ENCODE peak calls at places on chromosomes 2 and 18, in ten cellular contexts. G is nephron progenitor cell, R is OCI-LY7, E is AG09319, N is body of pancreas, V is fibroblast of mammary gland, Y is GM13976, J is B cell, P is neural progenitor cell, L is endothelial cell. U is an unnamed sample.

GRCh38 chr2:121707920-121708361 is 28.7 kb downstream of the NIFK start:
- DNase-seq in V (no peak), J (no peak), R (no peak), L (no peak), G (no peak), P (no peak), N (peak; percentile 29), E (no peak), Y (no peak), U (no peak)

GRCh38 chr2:100767224-100767653 is 52.7 kb upstream of the NPAS2 start:
- DNase-seq in L (no peak), G (no peak), J (no peak), P (no peak), R (no peak), V (peak; percentile 81), N (no peak), E (no peak), Y (no peak), U (no peak)

GRCh38 chr18:32552421-32553030 is 81.8 kb upstream of the GAREM1 start:
- DNase-seq in R (peak; percentile 62), J (peak; percentile 62), N (peak; percentile 78), Y (peak; percentile 78), L (peak; percentile 66), E (peak; percentile 37), P (peak; percentile 81), G (peak; percentile 47), V (peak; percentile 75), U (peak; percentile 47)

GRCh38 chr2:20052872-20053281 is 1.4 kb upstream of the LAPTM4A start:
- DNase-seq in L (no peak), V (peak; percentile 94), R (peak; percentile 9), E (peak; percentile 62), P (no peak), N (peak; percentile 52), G (peak; percentile 37), J (no peak), Y (no peak), U (no peak)

GRCh38 chr18:41389936-41390667 is 564.9 kb upstream of the PIK3C3 start:
- DNase-seq in P (no peak), N (no peak), J (no peak), L (no peak), R (no peak), E (no peak), G (no peak), V (no peak), Y (no peak), U (no peak)

GRCh38 chr2:46014911-46015654 is 282.1 kb upstream of the EPAS1 start:
- DNase-seq in L (peak; percentile 45), Y (no peak), V (peak; percentile 22), G (peak; percentile 12), N (no peak), P (peak; percentile 56), R (no peak), E (no peak), J (no peak), U (no peak)

GRCh38 chr18:58528011-58528367 is 100.9 kb downstream of the ALPK2 start:
- DNase-seq in G (no peak), P (no peak), R (no peak), V (peak; percentile 83), N (no peak), L (no peak), E (no peak), Y (no peak), J (no peak), U (no peak)

GRCh38 chr18:58691256-58691655 is 20.0 kb downstream of the MALT1 start:
- DNase-seq in V (no peak), P (no peak), G (no peak), R (no peak), L (no peak), E (no peak), Y (no peak), N (no peak), J (no peak), U (no peak)

DNA sequence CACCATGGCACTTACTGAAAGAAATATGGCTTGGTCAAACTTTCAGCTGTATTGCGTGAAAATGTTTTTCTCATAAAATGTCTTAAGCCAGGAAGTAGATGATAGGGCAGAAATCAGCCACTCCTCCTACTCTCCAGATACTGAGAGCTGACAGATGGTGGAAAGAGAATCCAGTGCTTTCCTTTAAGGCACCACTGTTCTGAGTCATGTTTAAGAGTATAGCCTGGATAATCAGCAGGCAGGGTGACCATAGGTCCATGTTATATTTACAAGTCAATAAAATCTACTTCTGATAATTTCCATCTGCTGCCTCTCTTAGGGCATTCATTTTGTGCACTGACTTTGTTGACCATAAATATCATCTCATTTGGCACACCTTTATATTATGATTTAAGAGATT is 21.9 kb downstream of the ARPC2 start:
- DNase-seq in E (no peak), L (no peak), J (no peak), G (no peak), V (no peak), P (no peak), Y (no peak), N (no peak), R (no peak), U (no peak)
- TF ChIP-seq CTCF in E (no peak), L (no peak), J (no peak), G (no peak), V (no peak), P (no peak), Y (no peak), N (no peak), R (no peak), U (no peak)

DNA sequence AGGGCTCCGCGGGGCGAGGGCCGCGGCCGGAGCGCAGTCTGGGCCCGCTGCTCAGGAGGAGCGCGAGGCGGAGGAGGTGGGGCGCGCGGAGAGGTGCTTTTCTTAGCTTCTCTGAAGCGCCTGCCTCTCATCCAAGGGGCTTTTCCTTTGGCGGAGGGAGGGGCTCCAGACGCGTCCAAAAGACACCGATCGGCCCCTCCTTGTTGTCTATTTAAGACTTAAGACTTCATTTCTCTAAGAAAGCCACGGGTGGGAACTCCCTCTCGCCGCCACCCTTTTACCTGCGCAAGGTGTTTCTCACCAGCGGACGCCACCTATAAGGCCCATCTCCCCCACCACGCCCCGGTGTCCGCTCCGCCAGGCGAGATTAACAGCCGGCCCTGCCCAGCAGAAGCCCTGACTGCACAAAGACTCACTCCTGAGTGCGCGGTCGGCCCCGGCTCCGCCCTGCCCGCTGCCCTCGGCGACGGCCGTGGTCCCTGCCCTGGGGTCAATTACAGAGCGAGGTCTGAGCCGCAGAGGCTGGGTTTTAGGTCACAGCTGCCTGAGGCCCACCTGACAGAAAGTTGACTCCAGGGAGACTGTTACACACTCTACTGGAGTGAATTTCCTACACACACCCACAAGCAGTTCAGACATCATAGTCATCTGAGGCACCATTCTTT is at the start of gene DSC2:
- DNase-seq in P (peak; percentile 80), R (no peak), Y (peak; percentile 38), G (peak; percentile 81), V (no peak), J (no peak), L (peak; percentile 67), E (no peak), N (peak; percentile 67), U (peak; percentile 88)
- TF ChIP-seq CTCF in P (no peak), R (no peak), Y (no peak), G (no peak), V (no peak), J (no peak), L (no peak), E (no peak), N (no peak), U (no peak)

GRCh38 chr2:174181368-174181767 is 67.0 kb downstream of the OLA1 start:
- DNase-seq in P (no peak), N (no peak), G (no peak), J (no peak), V (no peak), Y (no peak), L (no peak), E (no peak), R (no peak), U (no peak)

GRCh38 chr2:174183076-174183475 is 65.3 kb downstream of the OLA1 start:
- DNase-seq in J (no peak), V (no peak), P (no peak), L (no peak), E (no peak), N (no peak), G (no peak), Y (no peak), R (no peak), U (no peak)

GRCh38 chr2:174176898-174177297 is 71.4 kb downstream of the OLA1 start:
- DNase-seq in R (no peak), J (no peak), G (no peak), V (peak; percentile 51), L (no peak), E (no peak), N (no peak), P (no peak), Y (no peak), U (no peak)

GRCh38 chr2:174180837-174181236 is 67.5 kb downstream of the OLA1 start:
- DNase-seq in N (no peak), J (no peak), L (no peak), P (no peak), G (no peak), E (no peak), R (no peak), Y (no peak), V (no peak), U (no peak)

DNA sequence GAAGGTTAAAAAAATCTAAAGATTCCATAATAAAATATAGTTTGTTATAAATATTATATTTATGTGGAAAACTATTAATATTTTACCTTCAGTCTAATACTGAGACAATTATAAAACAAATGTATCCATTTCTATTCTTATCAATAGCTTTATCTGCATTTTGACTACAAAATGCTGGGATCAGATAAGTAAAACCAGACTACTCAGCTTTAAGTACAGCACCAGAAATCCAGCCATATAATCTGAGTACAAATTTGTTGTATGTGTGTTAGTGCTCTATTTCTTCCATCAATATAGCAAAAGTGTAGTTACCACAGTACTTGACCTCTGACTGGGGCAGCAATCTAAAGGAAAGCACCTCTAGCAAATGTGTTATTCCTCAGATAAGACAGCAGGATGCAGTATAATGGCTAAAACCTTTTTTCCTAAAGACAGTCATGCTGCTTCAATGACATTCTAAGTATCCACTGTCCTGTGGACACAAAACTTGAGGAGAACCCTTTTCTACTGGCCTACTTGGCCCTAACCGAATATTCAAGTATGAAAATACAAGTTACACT is 68.1 kb downstream of the OLA1 start:
- DNase-seq in Y (no peak), R (no peak), J (no peak), P (peak; percentile 31), L (no peak), E (no peak), G (no peak), N (no peak), V (peak; percentile 21), U (no peak)
- TF ChIP-seq CTCF in Y (no peak), R (peak; percentile 27), J (no peak), P (peak; percentile 33), L (no peak), E (peak; percentile 15), G (no peak), N (no peak), V (peak; percentile 24), U (no peak)

GRCh38 chr2:241010531-241011295 is 12.3 kb downstream of the SNED1 start:
- DNase-seq in R (no peak), Y (no peak), N (no peak), J (no peak), V (no peak), E (no peak), L (no peak), G (no peak), P (no peak), U (peak; percentile 15)

GRCh38 chr2:241008711-241009121 is 10.3 kb downstream of the SNED1 start:
- DNase-seq in J (no peak), G (no peak), V (no peak), L (no peak), P (no peak), N (no peak), E (no peak), R (no peak), Y (no peak), U (no peak)

GRCh38 chr2:241011296-241011600 is 12.8 kb downstream of the SNED1 start:
- DNase-seq in R (no peak), J (no peak), N (no peak), Y (no peak), L (no peak), P (no peak), G (no peak), E (no peak), V (no peak), U (no peak)

GRCh38 chr2:241009191-241009590 is 10.8 kb downstream of the SNED1 start:
- DNase-seq in N (no peak), L (no peak), R (no peak), P (no peak), E (no peak), G (no peak), J (no peak), V (no peak), Y (peak; percentile 38), U (no peak)

DNA sequence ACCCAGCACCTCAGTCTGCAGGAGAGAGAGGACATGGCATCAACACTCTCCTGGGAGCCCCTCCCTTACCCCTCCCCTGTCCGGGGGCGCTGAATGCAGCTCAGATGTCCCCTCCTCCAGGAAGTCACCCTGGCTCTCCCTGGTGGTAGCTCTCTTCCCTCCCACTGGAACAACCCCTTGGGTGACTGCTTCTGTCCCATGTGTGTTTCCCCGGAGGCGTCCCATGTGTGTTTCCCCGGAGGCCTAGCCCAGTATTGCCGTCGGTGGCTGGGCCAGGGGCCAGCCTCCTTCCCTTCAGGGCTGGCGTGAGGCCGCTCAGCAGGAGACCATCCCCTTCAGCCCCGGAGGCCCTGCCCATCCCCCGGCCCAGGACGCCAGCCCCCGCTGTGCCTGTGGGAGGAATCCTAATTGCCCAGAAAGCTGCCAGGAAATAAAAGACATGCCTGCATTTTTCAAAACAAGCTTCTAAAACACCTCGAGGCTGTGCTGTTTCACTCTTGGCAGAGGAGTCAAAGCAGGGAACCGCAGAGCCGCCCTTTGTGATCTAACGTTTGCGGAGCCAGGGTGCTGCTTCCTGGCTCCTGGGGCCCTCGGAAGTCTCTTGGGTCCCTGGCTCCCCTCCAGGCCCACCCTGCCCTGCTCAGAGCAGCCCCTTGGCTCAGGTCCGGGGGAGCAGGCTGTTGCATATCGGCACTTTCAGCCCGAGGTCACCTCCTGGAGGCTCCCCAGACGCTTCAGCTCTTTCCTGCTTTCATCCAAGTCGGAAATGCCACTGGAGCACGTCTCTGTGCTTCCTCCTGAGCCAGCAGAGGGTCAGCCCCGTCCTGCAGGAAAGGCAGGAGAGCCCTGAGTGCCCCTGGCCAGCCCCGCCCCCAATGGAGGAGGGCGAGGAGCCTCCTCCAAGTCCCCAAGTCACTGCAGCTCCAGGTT is 11.4 kb downstream of the SNED1 start:
- DNase-seq in G (peak; percentile 60), J (no peak), V (peak; percentile 82), R (no peak), N (peak; percentile 52), E (peak; percentile 45), P (peak; percentile 59), Y (peak; percentile 74), L (peak; percentile 65), U (peak; percentile 40)
- TF ChIP-seq CTCF in G (no peak), J (no peak), V (no peak), R (no peak), N (no peak), E (no peak), P (no peak), Y (no peak), L (no peak), U (no peak)

U was measured in glutamatergic neuron.